ENCODE peak calls at places on chromosome 5, in ten cellular contexts. T, K, X, P, F, D, I, O, Z and J are unnamed samples.

GRCh38 chr5:180070726-180071417 is 687 bp downstream of the RNF130 start:
- DNase-seq in T (peak; percentile 55), K (peak; percentile 54), X (peak; percentile 55), P (no peak), F (peak; percentile 64), D (peak; percentile 83), I (no peak), O (no peak), Z (peak; percentile 75), J (no peak)

GRCh38 chr5:6475626-6476312 is 27.1 kb downstream of the UBE2QL1 start:
- DNase-seq in T (no peak), K (peak; percentile 63), X (no peak), P (peak; percentile 44), F (no peak), D (no peak), I (no peak), O (peak; percentile 55), Z (no peak), J (peak; percentile 13)

GRCh38 chr5:92470770-92471169 is 1087.7 kb upstream of the ARRDC3 start:
- DNase-seq in T (no peak), K (no peak), X (no peak), P (no peak), F (no peak), D (no peak), I (no peak), O (no peak), Z (no peak), J (no peak)

GRCh38 chr5:174176511-174176910 is 131.0 kb downstream of the NSG2 start:
- DNase-seq in T (no peak), K (no peak), X (no peak), P (no peak), F (no peak), D (no peak), I (no peak), O (no peak), Z (no peak), J (no peak)

GRCh38 chr5:177545487-177546261 is 8.7 kb downstream of the FAM193B start:
- DNase-seq in T (peak; percentile 83), K (no peak), X (peak; percentile 74), P (no peak), F (peak; percentile 80), D (peak; percentile 92), I (no peak), O (no peak), Z (no peak), J (no peak)

GRCh38 chr5:112533315-112533867 is 114.3 kb upstream of the EPB41L4A start:
- DNase-seq in T (no peak), K (no peak), X (no peak), P (no peak), F (no peak), D (no peak), I (no peak), O (no peak), Z (no peak), J (no peak)

GRCh38 chr5:62421414-62421813 is 8.9 kb downstream of the IPO11 start:
- DNase-seq in T (no peak), K (no peak), X (no peak), P (no peak), F (no peak), D (no peak), I (no peak), O (no peak), Z (no peak), J (no peak)

GRCh38 chr5:124230456-124230855 is 516.0 kb downstream of the ZNF608 start:
- DNase-seq in T (no peak), K (no peak), X (no peak), P (no peak), F (no peak), D (no peak), I (no peak), O (no peak), Z (no peak), J (no peak)

GRCh38 chr5:138664276-138664943 is 88.8 kb upstream of the CTNNA1 start:
- DNase-seq in T (peak; percentile 39), K (no peak), X (peak; percentile 42), P (no peak), F (peak; percentile 55), D (peak; percentile 69), I (no peak), O (no peak), Z (no peak), J (no peak)

GRCh38 chr5:140794594-140795258 is at the start of gene PCDHA2:
- DNase-seq in T (no peak), K (peak; percentile 77), X (no peak), P (no peak), F (no peak), D (peak; percentile 19), I (no peak), O (peak; percentile 54), Z (no peak), J (no peak)

GRCh38 chr5:179870403-179870903 is 11.8 kb upstream of the MRNIP start:
- DNase-seq in T (peak; percentile 52), K (peak; percentile 79), X (no peak), P (peak; percentile 43), F (peak; percentile 11), D (peak; percentile 39), I (no peak), O (no peak), Z (peak; percentile 87), J (no peak)

GRCh38 chr5:143717400-143717799 is 94.6 kb upstream of the HMHB1 start:
- DNase-seq in T (peak; percentile 72), K (no peak), X (peak; percentile 91), P (no peak), F (peak; percentile 94), D (peak; percentile 86), I (no peak), O (no peak), Z (no peak), J (no peak)

DNA sequence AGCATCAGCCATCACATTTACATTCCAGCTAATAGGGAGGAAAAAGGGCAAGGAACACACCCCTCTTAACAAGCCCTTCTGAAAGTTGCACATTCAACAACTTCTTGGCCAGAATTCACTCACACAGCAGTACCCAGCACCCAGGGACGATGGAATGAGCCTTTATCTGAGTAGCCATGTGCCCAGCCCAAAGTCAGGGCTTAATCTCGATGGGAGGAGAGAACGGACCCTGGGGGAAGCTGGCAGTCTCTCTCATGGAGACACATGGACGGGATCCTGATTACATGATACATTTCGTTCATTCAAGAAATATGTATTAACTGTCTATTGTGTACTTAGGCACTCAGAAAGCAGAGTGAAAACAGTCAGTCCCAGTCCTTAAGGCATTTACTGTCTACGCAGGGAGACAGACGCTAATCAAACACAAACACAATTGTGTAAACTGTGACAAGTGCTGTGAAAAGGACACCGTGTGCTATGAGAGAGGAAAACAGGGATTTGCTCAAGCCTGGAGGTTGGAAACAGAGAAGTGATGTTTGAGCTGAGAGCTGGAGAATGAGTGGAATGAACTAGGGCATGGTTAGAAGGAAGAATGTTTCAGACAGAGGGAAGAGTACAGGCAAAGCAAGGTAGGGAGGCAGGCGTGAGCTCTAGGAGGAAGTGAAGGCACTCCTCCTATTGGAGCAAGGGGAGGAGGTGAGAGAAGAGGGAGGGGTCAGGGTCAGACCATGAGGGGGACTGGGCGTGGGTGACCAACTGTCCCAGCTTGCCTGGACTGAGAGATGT is 7.4 kb downstream of the OTULINL start:
- DNase-seq in T (no peak), K (no peak), X (no peak), P (no peak), F (no peak), D (no peak), I (no peak), O (no peak), Z (no peak), J (no peak)
- H4K20me1 ChIP-seq in T (peaks cover 3% of the 10 kb centered on the region), K (no peaks in the 10 kb centered on the region), X (no peaks in the 10 kb centered on the region), P (no peaks in the 10 kb centered on the region), F (no peaks in the 10 kb centered on the region), D (no peaks in the 10 kb centered on the region), I (no peaks in the 10 kb centered on the region), O (no peaks in the 10 kb centered on the region), Z (no peaks in the 10 kb centered on the region), J (no peaks in the 10 kb centered on the region)

GRCh38 chr5:151064916-151065499 is 15.8 kb downstream of the TNIP1 start:
- DNase-seq in T (no peak), K (no peak), X (no peak), P (no peak), F (no peak), D (no peak), I (no peak), O (no peak), Z (no peak), J (no peak)
- H3K9ac ChIP-seq in T (no peak overlapping the region), K (no peak overlapping the region), X (no peak overlapping the region), P (no peak overlapping the region), F (no peak overlapping the region), D (no peak overlapping the region), I (no peak overlapping the region), O (no peak overlapping the region), Z (no peak overlapping the region), J (no peak overlapping the region)

GRCh38 chr5:141872496-141873356 is 5.5 kb downstream of the PCDH1 start:
- DNase-seq in T (no peak), K (peak; percentile 89), X (no peak), P (no peak), F (no peak), D (no peak), I (no peak), O (no peak), Z (no peak), J (no peak)
- H4K20me1 ChIP-seq in T (peaks cover 2% of the 10 kb centered on the region), K (peaks cover 23% of the 10 kb centered on the region), X (peaks cover 4% of the 10 kb centered on the region), P (peaks cover 27% of the 10 kb centered on the region), F (no peaks in the 10 kb centered on the region), D (no peaks in the 10 kb centered on the region), I (no peaks in the 10 kb centered on the region), O (no peaks in the 10 kb centered on the region), Z (no peaks in the 10 kb centered on the region), J (peaks cover 10% of the 10 kb centered on the region)

GRCh38 chr5:79831381-79831780 is 141.7 kb downstream of the CMYA5 start:
- DNase-seq in T (no peak), K (no peak), X (no peak), P (no peak), F (no peak), D (peak; percentile 57), I (no peak), O (no peak), Z (no peak), J (no peak)

GRCh38 chr5:79829260-79829659 is 139.6 kb downstream of the CMYA5 start:
- DNase-seq in T (no peak), K (peak; percentile 71), X (no peak), P (peak; percentile 21), F (no peak), D (peak; percentile 20), I (no peak), O (no peak), Z (no peak), J (peak; percentile 34)

GRCh38 chr5:79827159-79827562 is 137.5 kb downstream of the CMYA5 start:
- DNase-seq in T (no peak), K (no peak), X (peak; percentile 4), P (no peak), F (no peak), D (no peak), I (no peak), O (no peak), Z (no peak), J (no peak)

GRCh38 chr5:79824444-79824843 is 134.8 kb downstream of the CMYA5 start:
- DNase-seq in T (no peak), K (no peak), X (no peak), P (no peak), F (no peak), D (no peak), I (no peak), O (no peak), Z (no peak), J (no peak)

DNA sequence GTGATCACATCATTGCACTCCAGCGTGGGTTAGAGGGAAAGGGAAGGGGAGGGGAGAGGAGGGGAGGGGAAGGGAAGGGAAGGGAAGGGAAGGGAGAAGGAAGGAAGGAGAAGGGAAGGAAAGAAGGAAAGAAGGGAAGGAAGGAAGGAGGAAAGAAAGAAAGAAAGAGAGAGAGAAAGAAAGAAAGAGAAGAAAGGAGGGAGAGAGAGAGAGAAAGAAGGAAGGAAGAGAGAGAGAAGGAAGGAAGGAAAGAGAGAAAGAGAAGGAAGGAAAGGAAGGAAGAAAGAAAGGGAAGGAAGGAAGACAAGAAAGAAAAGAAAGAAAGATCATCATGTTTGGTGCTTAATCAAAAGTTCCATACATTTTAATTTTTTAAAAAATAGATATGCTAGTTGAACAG is 136.2 kb downstream of the CMYA5 start:
- DNase-seq in T (no peak), K (no peak), X (no peak), P (no peak), F (no peak), D (no peak), I (no peak), O (no peak), Z (no peak), J (no peak)
- H3K9ac ChIP-seq in T (no peak overlapping the region), K (no peak overlapping the region), X (no peak overlapping the region), P (no peak overlapping the region), F (no peak overlapping the region), D (no peak overlapping the region), I (no peak overlapping the region), O (no peak overlapping the region), Z (no peak overlapping the region), J (no peak overlapping the region)